ENCODE peak calls at places on chromosomes 3 and 15, in nine cellular contexts. I is GM20000, Y is T-helper 1 cell, U is SK-N-SH, X is activated B cell treated with CpG ODN at 0.5 μM for 24 hours, B is cardiac muscle cell, D is NCI-H524, S is left cardiac atrium, L is NB4. H is an unnamed sample.

GRCh38 chr3:104855702-104856101 is 511.0 kb upstream of the ALCAM start:
- DNase-seq in L (no peak), D (no peak), B (no peak), X (no peak), Y (no peak), U (no peak), S (no peak), I (no peak), H (no peak)

GRCh38 chr3:63933459-63933858 is 21.3 kb upstream of the SCAANT1 start:
- DNase-seq in B (no peak), I (no peak), U (no peak), Y (no peak), X (no peak), L (peak), D (no peak), S (no peak), H (no peak)

GRCh38 chr15:41128174-41128902 is 12.3 kb upstream of the INO80 start:
- DNase-seq in D (no peak), B (no peak), I (no peak), X (no peak), S (no peak), Y (no peak), L (no peak), U (no peak), H (no peak)

GRCh38 chr3:118239253-118239652 is 795.4 kb downstream of the IGSF11 start:
- DNase-seq in B (no peak), I (no peak), L (no peak), S (no peak), D (no peak), X (no peak), U (no peak), Y (no peak), H (no peak)

GRCh38 chr3:151052329-151052728 is 33.1 kb upstream of the MED12L start:
- DNase-seq in L (no peak), S (no peak), X (no peak), Y (no peak), U (no peak), B (no peak), D (no peak), I (no peak), H (no peak)

GRCh38 chr15:101808201-101808600 is 3.8 kb upstream of the OR4F15 start:
- DNase-seq in U (no peak), D (no peak), B (no peak), X (no peak), Y (no peak), L (no peak), I (no peak), S (no peak), H (no peak)

GRCh38 chr3:79598594-79598993 is 169.2 kb downstream of the ROBO1 start:
- DNase-seq in D (peak), I (no peak), Y (no peak), L (no peak), U (no peak), B (no peak), S (no peak), X (no peak), H (no peak)

GRCh38 chr3:196611761-196612483 is 27.6 kb upstream of the NRROS start:
- DNase-seq in B (peak), I (no peak), Y (no peak), D (no peak), L (peak), X (no peak), U (peak), S (no peak), H (no peak)

H was measured in A549.